ENCODE peak calls at places on chromosome 11, in nine cellular contexts. One of them, this sample, is unnamed.

GRCh38 chr11:8338138-8338537 is 74.5 kb upstream of the LMO1 start:
- DNase-seq in pons: peak
- DNase-seq in C1 segment of cervical spinal cord: no peak
- DNase-seq in A673: peak
- DNase-seq in GDM1: no peak
- DNase-seq in kidney tubule cell: peak
- DNase-seq in substantia nigra: peak
- DNase-seq in activated CD4-positive, alpha-beta T cell treated with anti-CD3 and anti-CD28 coated beads, Interleukin-2, amount 10 ng/mL, durations not matched to agents 7 days and 5 days: peak
- DNase-seq in activated T-cell treated with anti-CD3 and anti-CD28 coated beads for 1 hour: peak
- DNase-seq in this sample: peak

GRCh38 chr11:112289588-112290461 is 29.2 kb upstream of the PLET1 start:
- DNase-seq in pons: peak
- DNase-seq in C1 segment of cervical spinal cord: peak
- DNase-seq in A673: peak
- DNase-seq in GDM1: peak
- DNase-seq in kidney tubule cell: peak
- DNase-seq in substantia nigra: peak
- DNase-seq in activated CD4-positive, alpha-beta T cell treated with anti-CD3 and anti-CD28 coated beads, Interleukin-2, amount 10 ng/mL, durations not matched to agents 7 days and 5 days: peak
- DNase-seq in activated T-cell treated with anti-CD3 and anti-CD28 coated beads for 1 hour: peak
- DNase-seq in this sample: peak

GRCh38 chr11:76788661-76789442 is 5.7 kb downstream of the TSKU start:
- DNase-seq in pons: peak
- DNase-seq in C1 segment of cervical spinal cord: peak
- DNase-seq in A673: no peak
- DNase-seq in GDM1: no peak
- DNase-seq in kidney tubule cell: peak
- DNase-seq in substantia nigra: peak
- DNase-seq in activated CD4-positive, alpha-beta T cell treated with anti-CD3 and anti-CD28 coated beads, Interleukin-2, amount 10 ng/mL, durations not matched to agents 7 days and 5 days: no peak
- DNase-seq in activated T-cell treated with anti-CD3 and anti-CD28 coated beads for 1 hour: no peak
- DNase-seq in this sample: no peak

GRCh38 chr11:63908631-63909491 is 8.1 kb downstream of the RCOR2 start:
- DNase-seq in pons: no peak
- DNase-seq in C1 segment of cervical spinal cord: no peak
- DNase-seq in A673: no peak
- DNase-seq in GDM1: no peak
- DNase-seq in kidney tubule cell: no peak
- DNase-seq in substantia nigra: no peak
- DNase-seq in activated CD4-positive, alpha-beta T cell treated with anti-CD3 and anti-CD28 coated beads, Interleukin-2, amount 10 ng/mL, durations not matched to agents 7 days and 5 days: no peak
- DNase-seq in activated T-cell treated with anti-CD3 and anti-CD28 coated beads for 1 hour: no peak
- DNase-seq in this sample: no peak

GRCh38 chr11:16891964-16892363 is 122.2 kb downstream of the PLEKHA7 start:
- DNase-seq in pons: no peak
- DNase-seq in C1 segment of cervical spinal cord: no peak
- DNase-seq in A673: no peak
- DNase-seq in GDM1: no peak
- DNase-seq in kidney tubule cell: peak
- DNase-seq in substantia nigra: no peak
- DNase-seq in activated CD4-positive, alpha-beta T cell treated with anti-CD3 and anti-CD28 coated beads, Interleukin-2, amount 10 ng/mL, durations not matched to agents 7 days and 5 days: no peak
- DNase-seq in activated T-cell treated with anti-CD3 and anti-CD28 coated beads for 1 hour: no peak
- DNase-seq in this sample: no peak

GRCh38 chr11:71283960-71284359 is 31.6 kb upstream of the SHANK2 start:
- DNase-seq in pons: no peak
- DNase-seq in C1 segment of cervical spinal cord: no peak
- DNase-seq in A673: no peak
- DNase-seq in GDM1: no peak
- DNase-seq in kidney tubule cell: peak
- DNase-seq in substantia nigra: no peak
- DNase-seq in activated CD4-positive, alpha-beta T cell treated with anti-CD3 and anti-CD28 coated beads, Interleukin-2, amount 10 ng/mL, durations not matched to agents 7 days and 5 days: no peak
- DNase-seq in activated T-cell treated with anti-CD3 and anti-CD28 coated beads for 1 hour: no peak
- DNase-seq in this sample: no peak

GRCh38 chr11:70498976-70499801 is 100.9 kb downstream of the CTTN start:
- DNase-seq in pons: no peak
- DNase-seq in C1 segment of cervical spinal cord: no peak
- DNase-seq in A673: no peak
- DNase-seq in GDM1: no peak
- DNase-seq in kidney tubule cell: no peak
- DNase-seq in substantia nigra: no peak
- DNase-seq in activated CD4-positive, alpha-beta T cell treated with anti-CD3 and anti-CD28 coated beads, Interleukin-2, amount 10 ng/mL, durations not matched to agents 7 days and 5 days: no peak
- DNase-seq in activated T-cell treated with anti-CD3 and anti-CD28 coated beads for 1 hour: no peak
- DNase-seq in this sample: no peak

GRCh38 chr11:87356428-87356827 is 318.7 kb downstream of the TMEM135 start:
- DNase-seq in pons: no peak
- DNase-seq in C1 segment of cervical spinal cord: no peak
- DNase-seq in A673: no peak
- DNase-seq in GDM1: no peak
- DNase-seq in kidney tubule cell: no peak
- DNase-seq in substantia nigra: no peak
- DNase-seq in activated CD4-positive, alpha-beta T cell treated with anti-CD3 and anti-CD28 coated beads, Interleukin-2, amount 10 ng/mL, durations not matched to agents 7 days and 5 days: no peak
- DNase-seq in activated T-cell treated with anti-CD3 and anti-CD28 coated beads for 1 hour: no peak
- DNase-seq in this sample: no peak

GRCh38 chr11:118653684-118654390 is 25.6 kb downstream of the TREH start:
- DNase-seq in pons: no peak
- DNase-seq in C1 segment of cervical spinal cord: no peak
- DNase-seq in A673: no peak
- DNase-seq in GDM1: no peak
- DNase-seq in kidney tubule cell: no peak
- DNase-seq in substantia nigra: no peak
- DNase-seq in activated CD4-positive, alpha-beta T cell treated with anti-CD3 and anti-CD28 coated beads, Interleukin-2, amount 10 ng/mL, durations not matched to agents 7 days and 5 days: no peak
- DNase-seq in activated T-cell treated with anti-CD3 and anti-CD28 coated beads for 1 hour: no peak
- DNase-seq in this sample: no peak

GRCh38 chr11:100632970-100633452 is 54.1 kb upstream of the ARHGAP42 start:
- DNase-seq in pons: peak
- DNase-seq in C1 segment of cervical spinal cord: no peak
- DNase-seq in A673: peak
- DNase-seq in GDM1: no peak
- DNase-seq in kidney tubule cell: peak
- DNase-seq in substantia nigra: no peak
- DNase-seq in activated CD4-positive, alpha-beta T cell treated with anti-CD3 and anti-CD28 coated beads, Interleukin-2, amount 10 ng/mL, durations not matched to agents 7 days and 5 days: no peak
- DNase-seq in activated T-cell treated with anti-CD3 and anti-CD28 coated beads for 1 hour: no peak
- DNase-seq in this sample: no peak